ENCODE peak calls at places on chromosomes 5 and 9, in nine cellular contexts. X is H54; U is activated naive CD4-positive, alpha-beta T cell treated with Interleukin-2 at 50 U/mL for 16 hours; N is Kasumi-1; V is nucleus accumbens; D is astrocyte of the spinal cord; E is NCI-H1417 treated with DMSO at 0.1 percent for 48 hours; A is EH; Y is NCI-H2171. M is an unnamed sample.
A peak's percentile ranks its signal among the peaks of the same experiment; 100 is the strongest.

GRCh38 chr5:15951550-15951949 is 228.0 kb downstream of the MARCHF11 start:
- DNase-seq in A (no peak), U (no peak), N (no peak), V (no peak), D (no peak), Y (no peak), E (no peak), X (no peak), M (no peak)

GRCh38 chr5:6633469-6634326 is 458 bp downstream of the SRD5A1 start:
- DNase-seq in X (peak; percentile 78), V (no peak), Y (peak; percentile 52), A (peak; percentile 59), N (no peak), U (no peak), D (no peak), E (no peak), M (no peak)

GRCh38 chr5:138653502-138653901 is 78.3 kb upstream of the HSPA9 start:
- DNase-seq in N (peak; percentile 44), V (no peak), E (no peak), Y (no peak), U (no peak), X (no peak), D (no peak), A (peak; percentile 32), M (no peak)

GRCh38 chr9:108552459-108553040 is 303.2 kb downstream of the ACTL7B start:
- DNase-seq in Y (no peak), V (no peak), D (no peak), X (no peak), A (no peak), N (no peak), U (no peak), E (no peak), M (no peak)

GRCh38 chr9:77899679-77900354 is 131.8 kb downstream of the GNAQ start:
- DNase-seq in N (no peak), D (peak; percentile 80), A (peak; percentile 84), X (peak; percentile 54), V (no peak), E (no peak), U (no peak), Y (no peak), M (no peak)

GRCh38 chr5:97102010-97102470 is 40.4 kb downstream of the LIX1 start:
- DNase-seq in V (no peak), U (no peak), N (no peak), E (no peak), D (peak; percentile 15), Y (no peak), X (no peak), A (no peak), M (no peak)

GRCh38 chr9:112486221-112487007 is at the start of gene KIAA1958:
- DNase-seq in E (peak; percentile 14), N (peak; percentile 79), Y (peak; percentile 87), D (peak; percentile 66), U (peak; percentile 83), V (peak; percentile 54), A (peak; percentile 85), X (peak; percentile 81), M (peak; percentile 89)

GRCh38 chr5:147509710-147510651 is at the start of gene DPYSL3:
- DNase-seq in V (peak; percentile 7), Y (peak; percentile 33), D (peak; percentile 84), X (peak; percentile 49), E (no peak), N (no peak), U (no peak), A (peak; percentile 80), M (no peak)

GRCh38 chr5:98917433-98917832 is 11.4 kb downstream of the CHD1 start:
- DNase-seq in X (no peak), N (no peak), A (no peak), U (no peak), D (no peak), V (no peak), Y (no peak), E (no peak), M (no peak)

GRCh38 chr5:125409101-125409495 is 662.7 kb upstream of the ZNF608 start:
- DNase-seq in D (no peak), Y (no peak), V (no peak), N (no peak), E (peak; percentile 39), U (no peak), X (no peak), A (peak; percentile 69), M (no peak)

GRCh38 chr9:112531666-112532282 is 45.1 kb downstream of the KIAA1958 start:
- DNase-seq in V (no peak), E (no peak), X (no peak), N (no peak), A (peak; percentile 75), Y (no peak), D (no peak), U (no peak), M (no peak)

GRCh38 chr5:170430871-170431437 is 41.8 kb upstream of the KCNMB1 start:
- DNase-seq in N (no peak), Y (peak; percentile 29), E (no peak), A (peak; percentile 43), V (no peak), U (no peak), D (no peak), X (no peak), M (no peak)

GRCh38 chr9:87909310-87910041 is 8.3 kb upstream of the SPATA31C1 start:
- DNase-seq in A (no peak), E (no peak), D (no peak), N (no peak), Y (no peak), X (no peak), U (no peak), V (no peak), M (no peak)

GRCh38 chr5:136020383-136021015 is 8.3 kb upstream of the TGFBI start:
- DNase-seq in V (no peak), Y (no peak), E (no peak), U (peak; percentile 43), X (peak; percentile 85), N (peak; percentile 78), D (peak; percentile 99), A (peak; percentile 97), M (no peak)

M was measured in activated T-cell treated with anti-CD3 and anti-CD28 coated beads, Interleukin-2, amount 50 U/mL, for 24 hours.